ENCODE peak calls at places on chromosomes 16 and 17, in ten cellular contexts. Y is stomach, D is upper lobe of left lung, S is breast epithelium, P is SK-N-SH, N is prostate gland, K is HCT116, O is endothelial cell of umbilical vein, F is sigmoid colon, W is GM23338. R is an unnamed sample.

GRCh38 chr16:11391576-11391975 is 46.3 kb downstream of the RMI2 start:
- DNase-seq in D (peak; percentile 92), Y (peak; percentile 91), S (no peak), P (peak; percentile 45), W (peak; percentile 67), N (peak; percentile 34), K (no peak), O (no peak), F (peak; percentile 61), R (no peak)

GRCh38 chr16:6916946-6917345 is 415.7 kb upstream of the RBFOX1 start:
- DNase-seq in N (no peak), F (no peak), D (no peak), P (no peak), W (no peak), S (no peak), Y (no peak), K (no peak), O (no peak), R (no peak)

GRCh38 chr17:2238432-2239169 is 65.0 kb downstream of the SMG6 start:
- DNase-seq in Y (no peak), K (no peak), O (peak; percentile 52), F (peak; percentile 78), P (no peak), S (no peak), D (no peak), W (no peak), N (peak; percentile 45), R (no peak)

GRCh38 chr16:76963614-76964315 is 227.2 kb upstream of the MON1B start:
- DNase-seq in D (no peak), O (no peak), F (no peak), K (no peak), S (no peak), W (no peak), N (no peak), P (no peak), Y (no peak), R (no peak)

GRCh38 chr17:76529643-76530488 is 7.6 kb downstream of the CYGB start:
- DNase-seq in N (no peak), P (peak; percentile 92), Y (peak; percentile 66), F (peak; percentile 97), D (peak; percentile 75), W (no peak), K (no peak), O (peak; percentile 30), S (peak; percentile 55), R (peak; percentile 89)

GRCh38 chr17:80696964-80697363 is 152.3 kb downstream of the RPTOR start:
- DNase-seq in W (no peak), S (no peak), D (no peak), P (no peak), Y (no peak), N (no peak), F (no peak), K (no peak), O (no peak), R (no peak)

GRCh38 chr16:57624044-57624688 is 4.3 kb upstream of the ADGRG1 start:
- DNase-seq in O (no peak), Y (no peak), S (no peak), W (no peak), N (no peak), K (no peak), P (no peak), D (no peak), F (no peak), R (no peak)

GRCh38 chr17:2034806-2035548 is 5.0 kb downstream of the DPH1 start:
- DNase-seq in D (no peak), P (no peak), K (no peak), W (no peak), S (no peak), Y (no peak), F (no peak), N (no peak), O (no peak), R (no peak)

GRCh38 chr16:69924777-69925191 is 26.4 kb upstream of the CLEC18A start:
- DNase-seq in O (peak; percentile 64), N (no peak), P (no peak), K (no peak), W (peak; percentile 11), S (peak; percentile 85), F (peak; percentile 74), Y (no peak), D (no peak), R (no peak)

GRCh38 chr16:31063843-31064611 is 10.0 kb downstream of the ZNF668 start:
- DNase-seq in O (no peak), D (no peak), K (no peak), F (no peak), N (no peak), W (no peak), S (no peak), P (no peak), Y (no peak), R (no peak)

GRCh38 chr17:13067629-13068303 is 49.9 kb upstream of the ELAC2 start:
- DNase-seq in W (no peak), P (no peak), O (no peak), K (no peak), Y (no peak), N (no peak), D (no peak), F (no peak), S (no peak), R (no peak)

GRCh38 chr17:50613596-50613995 is 21.1 kb upstream of the ABCC3 start:
- DNase-seq in Y (no peak), D (no peak), W (no peak), P (peak; percentile 67), F (no peak), K (no peak), N (no peak), O (peak; percentile 20), S (no peak), R (no peak)

GRCh38 chr17:50612281-50612680 is 22.4 kb upstream of the ABCC3 start:
- DNase-seq in N (no peak), W (no peak), K (no peak), P (no peak), F (no peak), S (no peak), O (no peak), Y (no peak), D (no peak), R (no peak)

GRCh38 chr17:50614471-50615051 is 20.1 kb upstream of the ABCC3 start:
- DNase-seq in P (peak; percentile 79), W (no peak), D (no peak), S (no peak), K (no peak), O (no peak), F (no peak), Y (no peak), N (no peak), R (no peak)

GRCh38 chr17:50611639-50612038 is 23.0 kb upstream of the ABCC3 start:
- DNase-seq in K (no peak), O (no peak), Y (no peak), N (no peak), S (no peak), W (no peak), D (no peak), P (no peak), F (no peak), R (no peak)

DNA sequence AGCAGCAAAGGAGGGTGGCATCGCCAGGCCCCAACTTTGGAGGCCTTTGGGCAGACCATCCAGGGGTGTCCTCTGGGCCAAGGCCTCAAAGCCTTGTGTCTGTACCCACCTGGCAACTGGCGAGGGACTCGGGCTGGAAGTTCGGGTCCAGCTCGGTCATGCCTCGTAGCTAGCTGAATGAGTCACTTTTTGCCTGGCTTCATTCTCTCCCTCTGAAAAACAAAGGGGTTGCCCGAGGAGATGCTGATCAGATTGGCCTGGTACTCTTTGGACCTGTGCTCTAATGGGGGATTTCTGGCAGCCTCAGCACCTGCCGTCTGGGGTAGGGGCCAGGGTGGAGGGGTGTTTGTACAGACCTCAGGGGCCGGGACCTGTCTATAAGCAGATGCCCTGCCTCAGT is 21.7 kb upstream of the ABCC3 start:
- DNase-seq in W (no peak), S (no peak), P (no peak), F (no peak), O (no peak), N (no peak), Y (no peak), D (no peak), K (no peak), R (no peak)
- TF ChIP-seq POLR2AphosphoS5 in W (no peak), S (no peak), P (no peak), F (no peak), O (no peak), N (no peak), Y (no peak), D (no peak), K (no peak), R (no peak)

GRCh38 chr17:74309902-74310301 is 16.1 kb upstream of the KIF19 start:
- DNase-seq in Y (no peak), D (no peak), N (no peak), O (no peak), P (no peak), S (no peak), K (no peak), W (no peak), F (no peak), R (no peak)
- H3K27me3 ChIP-seq in Y (peaks cover 8% of the 10 kb centered on the region), D (no peaks in the 10 kb centered on the region), N (no peaks in the 10 kb centered on the region), O (no peaks in the 10 kb centered on the region), P (no peaks in the 10 kb centered on the region), S (peaks cover 12% of the 10 kb centered on the region), K (no peaks in the 10 kb centered on the region), W (no peaks in the 10 kb centered on the region), F (peaks cover 7% of the 10 kb centered on the region), R (peaks cover 13% of the 10 kb centered on the region)

GRCh38 chr17:43949777-43950176 is 4.0 kb downstream of the PYY start:
- DNase-seq in Y (no peak), N (no peak), O (no peak), D (no peak), F (no peak), W (no peak), K (no peak), S (no peak), P (no peak), R (no peak)

GRCh38 chr17:43942286-43942685 is at the start of gene PPY:
- DNase-seq in S (no peak), K (no peak), N (no peak), F (no peak), P (no peak), W (no peak), Y (no peak), D (no peak), O (no peak), R (no peak)

GRCh38 chr17:43943769-43944418 is 1.6 kb upstream of the PPY start:
- DNase-seq in F (peak; percentile 90), P (peak; percentile 83), D (peak; percentile 86), K (peak; percentile 59), O (peak; percentile 69), Y (peak; percentile 86), W (peak; percentile 93), N (peak; percentile 80), S (peak; percentile 79), R (peak; percentile 86)

GRCh38 chr17:43946766-43947165 is 4.5 kb upstream of the PPY start:
- DNase-seq in N (no peak), O (no peak), W (no peak), D (no peak), P (no peak), Y (no peak), K (no peak), S (no peak), F (no peak), R (no peak)

GRCh38 chr17:43945074-43945824 is 3.0 kb upstream of the PPY start:
- DNase-seq in O (no peak), K (no peak), S (no peak), Y (no peak), N (no peak), W (no peak), D (no peak), F (no peak), P (no peak), R (no peak)
- TF ChIP-seq POLR2AphosphoS5 in O (no peak), K (no peak), S (no peak), Y (no peak), N (no peak), W (no peak), D (no peak), F (no peak), P (no peak), R (no peak)

GRCh38 chr17:63171428-63172205 is 205.6 kb downstream of the TANC2 start:
- DNase-seq in P (no peak), D (no peak), Y (no peak), N (no peak), F (no peak), S (no peak), W (no peak), O (peak; percentile 61), K (no peak), R (no peak)
- H3K27me3 ChIP-seq in P (no peaks in the 10 kb centered on the region), D (no peaks in the 10 kb centered on the region), Y (no peaks in the 10 kb centered on the region), N (no peaks in the 10 kb centered on the region), F (no peaks in the 10 kb centered on the region), S (no peaks in the 10 kb centered on the region), W (no peaks in the 10 kb centered on the region), O (no peaks in the 10 kb centered on the region), K (no peaks in the 10 kb centered on the region), R (no peaks in the 10 kb centered on the region)